ENCODE peak calls at places on chromosomes 13 and 19, in seven cellular contexts. H is uterus; K is heart right ventricle; D is effector memory CD4-positive, alpha-beta T cell; A is CD8-positive, alpha-beta memory T cell; N is ascending aorta; S is CD4-positive, alpha-beta memory T cell. F is an unnamed sample.

GRCh38 chr13:100514788-100515409 is 73.7 kb downstream of the GGACT start:
- DNase-seq in H (peak), K (peak), D (peak), A (peak), N (no peak), S (peak), F (peak)

GRCh38 chr19:55175117-55175867 is 4.8 kb downstream of the SYT5 start:
- DNase-seq in H (no peak), K (no peak), D (no peak), A (no peak), N (no peak), S (no peak), F (no peak)

GRCh38 chr13:48741377-48741776 is 87.6 kb downstream of the CYSLTR2 start:
- DNase-seq in H (no peak), K (no peak), D (no peak), A (no peak), N (no peak), S (no peak), F (no peak)

GRCh38 chr19:12574036-12574435 is 22.8 kb upstream of the ZNF564 start:
- DNase-seq in H (no peak), K (no peak), D (no peak), A (no peak), N (no peak), S (no peak), F (no peak)

GRCh38 chr13:49625392-49626137 is 2.7 kb upstream of the ARL11 start:
- DNase-seq in H (no peak), K (peak), D (no peak), A (no peak), N (no peak), S (no peak), F (peak)

GRCh38 chr19:45568732-45569131 is 15.9 kb downstream of the OPA3 start:
- DNase-seq in H (no peak), K (no peak), D (no peak), A (no peak), N (no peak), S (no peak), F (no peak)

GRCh38 chr13:79423801-79424642 is 18.0 kb upstream of the RBM26 start:
- DNase-seq in H (no peak), K (no peak), D (no peak), A (peak), N (no peak), S (peak), F (no peak)

GRCh38 chr13:52991344-52992020 is 37.1 kb upstream of the OLFM4 start:
- DNase-seq in H (no peak), K (no peak), D (no peak), A (no peak), N (no peak), S (no peak), F (no peak)

GRCh38 chr13:111650626-111651025 is 330.2 kb downstream of the TEX29 start:
- DNase-seq in H (no peak), K (no peak), D (no peak), A (no peak), N (no peak), S (no peak), F (no peak)

GRCh38 chr13:51330741-51331140 is 8.8 kb upstream of the SERPINE3 start:
- DNase-seq in H (no peak), K (no peak), D (no peak), A (no peak), N (no peak), S (no peak), F (no peak)

GRCh38 chr13:27007166-27007565 is 164.4 kb downstream of the USP12 start:
- DNase-seq in H (no peak), K (no peak), D (no peak), A (no peak), N (no peak), S (no peak), F (no peak)

GRCh38 chr13:31731923-31732322 is 7.4 kb upstream of the RXFP2 start:
- DNase-seq in H (no peak), K (no peak), D (no peak), A (no peak), N (no peak), S (no peak), F (no peak)

GRCh38 chr19:35986664-35987570 is 8.1 kb upstream of the SDHAF1 start:
- DNase-seq in H (no peak), K (peak), D (no peak), A (no peak), N (no peak), S (no peak), F (peak)

GRCh38 chr19:50992666-50993035 is 8.8 kb downstream of the KLK8 start:
- DNase-seq in H (no peak), K (no peak), D (no peak), A (no peak), N (no peak), S (no peak), F (no peak)

GRCh38 chr19:19578241-19578640 is 40.2 kb downstream of the CILP2 start:
- DNase-seq in H (no peak), K (no peak), D (no peak), A (no peak), N (no peak), S (no peak), F (no peak)

GRCh38 chr19:35042954-35043604 is 1.6 kb downstream of the HPN start:
- DNase-seq in H (no peak), K (no peak), D (no peak), A (no peak), N (no peak), S (no peak), F (no peak)

GRCh38 chr13:29955137-29955650 is 104.8 kb upstream of the UBL3 start:
- DNase-seq in H (no peak), K (no peak), D (no peak), A (no peak), N (no peak), S (no peak), F (no peak)

GRCh38 chr19:45883586-45883880 is 2.4 kb downstream of the IRF2BP1 start:
- DNase-seq in H (no peak), K (no peak), D (no peak), A (no peak), N (no peak), S (no peak), F (no peak)

GRCh38 chr19:10352764-10353671 is 13.6 kb upstream of the ICAM3 start:
- DNase-seq in H (peak), K (peak), D (no peak), A (no peak), N (no peak), S (no peak), F (peak)

GRCh38 chr19:10356431-10356830 is 17.0 kb upstream of the ICAM3 start:
- DNase-seq in H (no peak), K (no peak), D (no peak), A (no peak), N (no peak), S (no peak), F (no peak)

GRCh38 chr19:10353793-10354391 is 14.5 kb upstream of the ICAM3 start:
- DNase-seq in H (peak), K (peak), D (no peak), A (peak), N (no peak), S (peak), F (peak)
- H3K4me3 ChIP-seq in H (no peak), K (peak), D (no peak), A (no peak), N (no peak), S (no peak), F (peak)

DNA sequence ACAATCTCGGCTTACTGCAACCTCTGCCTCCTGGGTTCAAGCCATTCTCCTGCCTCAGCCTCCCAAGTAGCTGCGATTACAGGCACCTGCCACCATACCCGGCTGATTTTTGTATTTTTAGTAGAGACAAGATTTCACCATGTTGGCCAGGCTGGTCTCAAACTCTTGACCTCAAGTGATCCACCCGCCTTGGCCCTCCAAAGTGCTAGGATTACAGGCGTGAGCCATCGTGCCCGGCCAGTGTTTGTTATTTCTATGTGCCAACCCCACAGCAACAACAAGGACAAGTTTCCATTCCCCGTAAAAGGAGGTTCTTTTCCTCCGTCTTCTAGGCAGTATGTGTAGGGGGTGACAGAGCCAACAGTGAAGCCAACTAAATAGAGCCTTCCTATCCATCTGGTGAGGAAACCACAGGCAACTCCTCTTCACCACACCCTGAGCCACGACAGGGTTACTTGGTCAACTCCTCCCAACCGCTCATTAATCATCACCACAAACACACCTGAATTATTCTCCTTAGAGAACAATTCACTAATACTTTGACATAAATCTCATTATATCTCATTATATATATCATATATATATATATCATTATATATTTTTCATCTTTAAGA is 25.5 kb downstream of the FOXO1 start:
- DNase-seq in H (no peak), K (no peak), D (peak), A (no peak), N (no peak), S (no peak), F (no peak)
- H3K27ac ChIP-seq in H (peak), K (no peak), D (no peak), A (no peak), N (no peak), S (no peak), F (peak)

GRCh38 chr19:3358392-3358918 is 7.9 kb upstream of the NFIC start:
- DNase-seq in H (no peak), K (no peak), D (no peak), A (peak), N (no peak), S (peak), F (no peak)
- H3K4me3 ChIP-seq in H (peak), K (peak), D (peak), A (peak), N (peak), S (peak), F (peak)

GRCh38 chr13:46556380-46556779 is 3.4 kb downstream of the LRCH1 start:
- DNase-seq in H (no peak), K (no peak), D (no peak), A (no peak), N (no peak), S (no peak), F (no peak)
- H3K27ac ChIP-seq in H (no peak), K (no peak), D (no peak), A (no peak), N (no peak), S (no peak), F (peak)

DNA sequence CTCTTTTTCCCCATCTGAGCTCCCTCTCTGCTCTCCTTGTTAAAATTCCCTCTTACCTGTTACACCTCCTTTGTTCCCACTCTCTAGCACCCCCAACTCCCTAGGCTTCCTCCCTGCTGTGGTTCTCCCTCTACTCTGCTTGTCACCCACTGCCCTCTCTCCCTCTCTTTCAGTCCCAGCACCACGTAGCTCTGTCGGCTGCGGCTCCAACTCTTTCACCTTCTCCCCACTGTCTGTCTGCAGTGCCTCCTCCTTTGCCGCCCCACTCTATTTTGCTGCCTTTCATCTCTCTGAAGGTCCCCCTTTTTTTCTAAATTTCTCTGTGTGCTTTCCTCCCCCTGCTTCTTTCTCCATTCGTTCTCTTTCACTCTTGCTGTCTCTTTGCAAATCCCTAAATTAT is 1.1 kb downstream of the ZNF836 start:
- DNase-seq in H (no peak), K (no peak), D (no peak), A (no peak), N (no peak), S (no peak), F (no peak)
- H3K4me3 ChIP-seq in H (peak), K (peak), D (peak), A (peak), N (peak), S (peak), F (peak)

DNA sequence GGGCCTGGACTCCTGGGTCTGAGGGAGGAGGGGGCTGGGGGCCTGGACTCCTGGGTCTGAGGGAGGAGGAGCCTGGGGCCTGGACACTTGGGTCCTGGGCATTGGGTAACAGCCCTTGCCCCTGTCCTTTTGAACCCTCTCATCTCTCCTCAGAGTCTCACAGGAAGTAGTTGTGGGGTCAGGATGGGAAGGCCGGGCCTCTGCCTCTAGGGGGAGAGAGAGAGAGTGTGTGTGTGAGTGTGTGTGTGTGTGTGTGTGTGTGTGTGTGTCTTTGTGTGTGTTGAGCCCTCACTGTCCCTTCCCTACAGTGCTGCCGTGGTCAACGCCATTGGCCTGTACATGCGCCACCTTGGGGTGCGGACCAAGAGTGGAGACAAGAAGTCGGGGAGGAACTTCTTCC is 10.9 kb downstream of the ARHGEF1 start:
- DNase-seq in H (no peak), K (no peak), D (no peak), A (no peak), N (no peak), S (no peak), F (no peak)
- H3K27ac ChIP-seq in H (no peak), K (no peak), D (peak), A (no peak), N (no peak), S (no peak), F (no peak)

GRCh38 chr19:11091343-11092153 is 2.3 kb downstream of the LDLR start:
- DNase-seq in H (peak), K (peak), D (peak), A (peak), N (peak), S (peak), F (no peak)
- H3K4me3 ChIP-seq in H (peak), K (peak), D (peak), A (peak), N (peak), S (peak), F (peak)

DNA sequence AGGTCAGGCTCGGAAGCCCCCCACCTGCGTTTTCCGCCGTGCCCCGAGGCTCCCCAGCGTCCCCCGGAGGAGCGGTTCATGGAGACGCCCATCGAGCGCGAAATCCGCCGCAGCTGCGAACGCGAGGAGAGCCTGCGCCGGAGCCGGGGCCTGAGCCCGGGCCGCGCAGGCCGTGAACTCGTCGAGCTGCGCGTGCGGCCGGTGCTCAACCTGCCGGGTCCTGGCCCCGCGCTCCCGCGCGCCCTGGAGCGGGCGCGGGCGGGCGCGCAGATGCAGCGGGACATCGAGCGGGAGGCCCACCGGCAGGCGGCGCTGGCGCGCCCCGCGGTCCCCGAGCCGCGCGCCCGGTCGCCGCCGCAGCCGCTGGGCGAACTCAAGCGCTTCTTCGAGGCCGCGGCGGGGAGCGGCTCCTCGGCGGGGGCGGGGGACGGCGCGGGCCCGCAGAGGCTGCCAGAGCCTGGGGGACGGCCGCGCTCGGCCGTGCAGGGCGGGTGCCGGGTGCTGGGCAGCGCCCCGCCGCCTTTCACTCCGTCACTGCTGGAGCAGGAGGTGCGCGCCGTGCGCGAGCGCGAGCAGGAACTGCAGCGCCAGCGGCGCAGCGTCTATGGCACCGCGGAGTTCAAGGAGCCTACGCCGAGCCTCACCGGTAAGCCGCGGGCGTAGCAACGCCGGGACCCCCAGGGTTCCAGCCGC is 792 bp downstream of the MISP3 start:
- DNase-seq in H (peak), K (peak), D (peak), A (peak), N (no peak), S (peak), F (peak)
- H3K27ac ChIP-seq in H (peak), K (peak), D (peak), A (peak), N (peak), S (peak), F (peak)

DNA sequence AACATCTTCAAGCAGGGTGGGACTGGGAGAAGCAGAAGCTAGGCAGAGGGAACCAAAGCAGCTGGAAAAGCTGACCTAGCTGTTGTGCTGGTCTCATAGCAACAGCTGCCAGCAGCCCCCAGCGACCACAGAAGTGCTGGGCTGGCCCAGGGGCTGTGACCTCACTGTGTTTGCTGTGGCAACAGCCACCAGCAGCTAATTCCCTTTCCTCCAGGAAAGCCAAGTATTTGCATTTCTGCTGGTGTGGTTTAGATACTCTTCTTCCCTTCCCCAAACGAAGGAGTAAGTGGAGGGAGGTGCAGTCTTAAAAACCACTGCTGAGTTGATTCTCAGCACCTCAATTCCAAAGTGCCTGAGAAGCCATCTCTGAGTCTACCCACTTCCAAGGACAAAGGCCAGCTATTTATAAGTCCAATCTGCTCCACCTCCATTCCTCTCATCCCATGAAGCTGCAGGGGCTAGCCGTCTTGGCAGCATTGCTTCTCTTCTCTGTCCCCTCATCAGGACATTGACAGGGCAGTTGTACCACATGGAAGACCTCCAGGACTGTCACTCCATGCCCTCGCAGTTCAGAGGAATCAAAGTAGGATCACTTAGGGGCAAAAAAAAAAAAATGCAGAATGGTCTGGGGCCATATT is 11.5 kb upstream of the CCDC97 start:
- DNase-seq in H (peak), K (peak), D (peak), A (peak), N (peak), S (peak), F (peak)
- H3K4me3 ChIP-seq in H (no peak), K (no peak), D (no peak), A (no peak), N (no peak), S (no peak), F (peak)